ENCODE peak calls at places on chromosomes 7 and 10, in five cellular contexts. W, E, R, Z and L are unnamed samples.

GRCh38 chr10:58693919-58694318 is 181.2 kb downstream of the BICC1 start:
- DNase-seq in W (no peak), E (no peak), R (no peak), Z (no peak), L (no peak)

GRCh38 chr10:99357691-99358090 is 28.5 kb downstream of the CNNM1 start:
- DNase-seq in W (no peak), E (no peak), R (no peak), Z (no peak), L (no peak)

GRCh38 chr10:62528441-62528840 is 154.3 kb downstream of the ZNF365 start:
- DNase-seq in W (no peak), E (no peak), R (peak), Z (peak), L (no peak)

GRCh38 chr10:47299989-47300931 is at the start of gene GDF10:
- DNase-seq in W (no peak), E (no peak), R (no peak), Z (no peak), L (no peak)

GRCh38 chr10:132418520-132419416 is 21.8 kb downstream of the PWWP2B start:
- DNase-seq in W (peak), E (no peak), R (no peak), Z (peak), L (no peak)

GRCh38 chr10:44857363-44858016 is 53.6 kb upstream of the TMEM72 start:
- DNase-seq in W (peak), E (peak), R (peak), Z (peak), L (peak)

GRCh38 chr10:132186488-132187413 is at the start of gene DPYSL4:
- DNase-seq in W (no peak), E (peak), R (peak), Z (peak), L (peak)

GRCh38 chr10:30732671-30733070 is 103.1 kb upstream of the LYZL2 start:
- DNase-seq in W (no peak), E (no peak), R (no peak), Z (no peak), L (no peak)

GRCh38 chr10:132931258-132931657 is 11.1 kb downstream of the CFAP46 start:
- DNase-seq in W (no peak), E (peak), R (no peak), Z (peak), L (peak)

GRCh38 chr7:139655305-139655704 is 122.5 kb downstream of the HIPK2 start:
- DNase-seq in W (no peak), E (no peak), R (no peak), Z (no peak), L (no peak)

GRCh38 chr10:71598673-71599072 is 120.9 kb downstream of the C10orf105 start:
- DNase-seq in W (peak), E (no peak), R (no peak), Z (no peak), L (no peak)

GRCh38 chr10:75498866-75499265 is 67.4 kb downstream of the LRMDA start:
- DNase-seq in W (no peak), E (no peak), R (no peak), Z (no peak), L (no peak)

GRCh38 chr10:29860159-29860558 is 199.2 kb downstream of the JCAD start:
- DNase-seq in W (no peak), E (no peak), R (no peak), Z (no peak), L (no peak)

GRCh38 chr10:22481687-22482539 is 136.6 kb downstream of the SPAG6 start:
- DNase-seq in W (peak), E (no peak), R (no peak), Z (no peak), L (no peak)

GRCh38 chr10:12396567-12396966 is 47.2 kb downstream of the CAMK1D start:
- DNase-seq in W (no peak), E (no peak), R (no peak), Z (no peak), L (no peak)

GRCh38 chr10:102627446-102628293 is 16.6 kb upstream of the TRIM8 start:
- DNase-seq in W (peak), E (no peak), R (no peak), Z (no peak), L (no peak)

GRCh38 chr7:36264917-36265292 is 111.9 kb downstream of the EEPD1 start:
- DNase-seq in W (no peak), E (no peak), R (no peak), Z (no peak), L (no peak)

GRCh38 chr7:4006687-4007086 is 675.4 kb upstream of the FOXK1 start:
- DNase-seq in W (no peak), E (no peak), R (no peak), Z (no peak), L (no peak)

GRCh38 chr7:146366938-146367337 is 250.3 kb downstream of the CNTNAP2 start:
- DNase-seq in W (peak), E (no peak), R (no peak), Z (no peak), L (no peak)

GRCh38 chr7:4013793-4014192 is 668.3 kb upstream of the FOXK1 start:
- DNase-seq in W (no peak), E (no peak), R (no peak), Z (no peak), L (no peak)

GRCh38 chr7:74094224-74095095 is 10.9 kb downstream of the LIMK1 start:
- DNase-seq in W (peak), E (peak), R (peak), Z (peak), L (peak)

GRCh38 chr10:97687785-97688781 is 1.0 kb upstream of the AVPI1 start:
- DNase-seq in W (peak), E (no peak), R (no peak), Z (no peak), L (no peak)

GRCh38 chr7:1124816-1125602 is 35.0 kb downstream of the ZFAND2A start:
- DNase-seq in W (peak), E (no peak), R (no peak), Z (no peak), L (no peak)

GRCh38 chr10:25363638-25364037 is 188.8 kb downstream of the GPR158 start:
- DNase-seq in W (no peak), E (no peak), R (no peak), Z (no peak), L (no peak)

GRCh38 chr7:22173884-22174573 is 182.9 kb downstream of the RAPGEF5 start:
- DNase-seq in W (peak), E (peak), R (peak), Z (peak), L (peak)

GRCh38 chr7:47503283-47503682 is 78.6 kb downstream of the TNS3 start:
- DNase-seq in W (peak), E (no peak), R (no peak), Z (no peak), L (no peak)

GRCh38 chr7:146028251-146028750 is 88.3 kb upstream of the CNTNAP2 start:
- DNase-seq in W (no peak), E (no peak), R (no peak), Z (no peak), L (no peak)

GRCh38 chr10:121241337-121241736 is 356.9 kb downstream of the FGFR2 start:
- DNase-seq in W (no peak), E (no peak), R (no peak), Z (no peak), L (no peak)